ENCODE peak calls at places on chromosomes 11 and 22, in seven cellular contexts. Y is T-helper 1 cell; I is SW 1271; Z is hypothalamus; C is AG08396; S is Peyer's patch; B is effector CD4-positive, alpha-beta T cell. J is an unnamed sample.

GRCh38 chr11:72228229-72228843 is 3.8 kb downstream of the INPPL1 start:
- DNase-seq in Z (no peak), C (peak), B (no peak), I (no peak), S (no peak), Y (no peak), J (no peak)

GRCh38 chr22:50523806-50524663 is 1.4 kb downstream of the SCO2 start:
- DNase-seq in C (no peak), B (no peak), Z (no peak), I (no peak), Y (no peak), S (no peak), J (no peak)

GRCh38 chr11:66428933-66429332 is 8.1 kb downstream of the NPAS4 start:
- DNase-seq in Y (no peak), B (no peak), Z (no peak), I (no peak), S (no peak), C (no peak), J (no peak)

GRCh38 chr22:24161909-24162308 is 19.4 kb upstream of the SUSD2 start:
- DNase-seq in I (no peak), S (no peak), Z (no peak), Y (no peak), C (no peak), B (no peak), J (no peak)

GRCh38 chr11:13388741-13389140 is 74.3 kb downstream of the BTBD10 start:
- DNase-seq in Z (no peak), C (no peak), B (no peak), I (no peak), Y (no peak), S (no peak), J (no peak)

GRCh38 chr11:128692750-128693578 is 908 bp upstream of the FLI1 start:
- DNase-seq in Z (no peak), B (no peak), C (peak), S (no peak), Y (no peak), I (peak), J (no peak)

GRCh38 chr11:48047616-48048015 is 67.3 kb downstream of the PTPRJ start:
- DNase-seq in Y (no peak), Z (no peak), S (no peak), B (no peak), C (peak), I (no peak), J (no peak)

GRCh38 chr11:118845369-118845768 is 38.3 kb upstream of the CXCR5 start:
- DNase-seq in Y (no peak), Z (no peak), I (peak), B (no peak), S (no peak), C (peak), J (no peak)

GRCh38 chr22:30079952-30080533 is at the start of gene HORMAD2:
- DNase-seq in S (no peak), B (no peak), Z (peak), I (no peak), C (no peak), Y (no peak), J (no peak)

GRCh38 chr11:131874070-131874469 is 503.7 kb downstream of the NTM start:
- DNase-seq in C (no peak), Y (no peak), S (no peak), B (no peak), Z (no peak), I (no peak), J (no peak)

GRCh38 chr22:44358723-44359440 is 46.1 kb upstream of the SHISAL1 start:
- DNase-seq in B (no peak), Z (no peak), S (no peak), I (no peak), Y (no peak), C (no peak), J (no peak)

GRCh38 chr11:17599460-17599925 is 52.4 kb downstream of the OTOG start:
- DNase-seq in C (no peak), Z (no peak), I (no peak), S (peak), B (no peak), Y (no peak), J (no peak)

GRCh38 chr11:657691-658126 is 20.6 kb downstream of the DRD4 start:
- DNase-seq in I (no peak), S (no peak), Y (no peak), B (no peak), C (no peak), Z (no peak), J (no peak)

GRCh38 chr22:32950366-32950765 is 107.8 kb downstream of the SYN3 start:
- DNase-seq in B (no peak), C (no peak), S (no peak), Z (no peak), I (no peak), Y (no peak), J (no peak)

GRCh38 chr11:69241075-69241740 is 52.7 kb upstream of the MYEOV start:
- DNase-seq in B (no peak), Z (no peak), S (no peak), Y (no peak), C (no peak), I (no peak), J (no peak)

GRCh38 chr11:43578346-43579170 is 102.0 kb upstream of the HSD17B12 start:
- DNase-seq in S (no peak), C (peak), Z (no peak), B (no peak), Y (no peak), I (peak), J (no peak)

GRCh38 chr11:119188067-119188466 is 2.8 kb downstream of the NHERF4 start:
- DNase-seq in Z (no peak), Y (no peak), C (no peak), S (no peak), I (no peak), B (no peak), J (no peak)

GRCh38 chr11:49208006-49208721 is at the start of gene FOLH1:
- DNase-seq in I (peak), B (no peak), C (peak), Y (peak), Z (peak), S (no peak), J (no peak)

J was measured in activated gamma-delta T cell treated with anti-CD3 and anti-CD28 coated beads, Interleukin-2, amount 50 U/mL, for 16 hours.